ENCODE peak calls at places on chromosomes 6 and 20, in four cellular contexts. N is GM12892, H is K562, A is breast epithelium. T is an unnamed sample.

GRCh38 chr20:32943490-32944052 is 60.7 kb downstream of the SUN5 start:
- DNase-seq in N (no peak), H (no peak), A (no peak), T (no peak)

GRCh38 chr6:146028250-146028789 is 542 bp upstream of the GRM1 start:
- DNase-seq in N (no peak), A (no peak), H (peak; percentile 69), T (peak; percentile 55)

GRCh38 chr6:23505021-23505420 is 621.0 kb upstream of the NRSN1 start:
- DNase-seq in N (no peak), A (no peak), H (no peak), T (no peak)

GRCh38 chr6:33590531-33591198 is 10.6 kb upstream of the BAK1 start:
- DNase-seq in H (no peak), N (no peak), A (no peak), T (peak; percentile 51)

GRCh38 chr6:4133941-4134838 is 1.2 kb downstream of the ECI2 start:
- DNase-seq in H (peak; percentile 52), N (no peak), A (no peak), T (peak; percentile 30)

GRCh38 chr6:125985967-125986294 is 409 bp upstream of the TRMT11 start:
- DNase-seq in N (no peak), H (no peak), A (no peak), T (no peak)

GRCh38 chr6:2738373-2738979 is 12.2 kb downstream of the MYLK4 start:
- DNase-seq in A (no peak), H (peak; percentile 69), N (no peak), T (peak; percentile 55)

GRCh38 chr20:20064303-20064702 is 12.0 kb downstream of the CFAP61 start:
- DNase-seq in N (no peak), A (no peak), H (no peak), T (no peak)

GRCh38 chr6:44234101-44235090 is 11.0 kb downstream of the SLC29A1 start:
- DNase-seq in N (no peak), A (peak; percentile 70), H (peak; percentile 85), T (peak; percentile 65)

GRCh38 chr6:37451411-37452273 is 18.6 kb downstream of the CMTR1 start:
- DNase-seq in A (no peak), N (no peak), H (no peak), T (no peak)

GRCh38 chr20:35283441-35284266 is 918 bp downstream of the EIF6 start:
- DNase-seq in N (no peak), A (no peak), H (peak; percentile 43), T (no peak)

GRCh38 chr6:133632206-133632605 is 256.7 kb upstream of the TCF21 start:
- DNase-seq in A (no peak), H (no peak), N (no peak), T (no peak)

GRCh38 chr6:49506569-49507111 is 6.9 kb downstream of the GLYATL3 start:
- DNase-seq in H (no peak), N (no peak), A (no peak), T (no peak)

GRCh38 chr6:118843685-118844390 is 50.1 kb upstream of the ASF1A start:
- DNase-seq in N (peak; percentile 23), H (no peak), A (no peak), T (no peak)

GRCh38 chr6:113381957-113382356 is 475.2 kb upstream of the MARCKS start:
- DNase-seq in N (no peak), H (no peak), A (no peak), T (peak; percentile 69)

GRCh38 chr6:55023231-55023630 is 151.1 kb upstream of the HCRTR2 start:
- DNase-seq in H (no peak), N (no peak), A (no peak), T (no peak)

GRCh38 chr6:100475554-100476325 is 11.0 kb upstream of the SIM1 start:
- DNase-seq in H (no peak), N (no peak), A (no peak), T (no peak)

GRCh38 chr6:53107091-53107490 is 41.5 kb downstream of the GCM1 start:
- DNase-seq in H (no peak), N (no peak), A (no peak), T (no peak)

GRCh38 chr6:166413491-166413951 is 30.8 kb upstream of the MPC1 start:
- DNase-seq in N (no peak), H (no peak), A (no peak), T (no peak)

GRCh38 chr6:72622094-72622540 is 253 bp downstream of the KCNQ5 start:
- DNase-seq in A (no peak), H (peak; percentile 49), N (peak; percentile 39), T (peak; percentile 35)

GRCh38 chr20:52192296-52193007 is 873 bp upstream of the ZFP64 start:
- DNase-seq in H (peak; percentile 71), N (no peak), A (no peak), T (no peak)

GRCh38 chr20:44212792-44213191 is 2.2 kb upstream of the OSER1 start:
- DNase-seq in A (no peak), N (no peak), H (no peak), T (no peak)

GRCh38 chr6:113630738-113631535 is 226.2 kb upstream of the MARCKS start:
- DNase-seq in A (no peak), N (no peak), H (no peak), T (no peak)

GRCh38 chr20:61161649-61162210 is 90.3 kb upstream of the CDH4 start:
- DNase-seq in A (no peak), H (no peak), N (no peak), T (no peak)

GRCh38 chr6:24274441-24275083 is 83.3 kb downstream of the DCDC2 start:
- DNase-seq in A (no peak), H (peak; percentile 27), N (no peak), T (no peak)

GRCh38 chr20:12555369-12555768 is 453.4 kb upstream of the SPTLC3 start:
- DNase-seq in A (no peak), N (no peak), H (no peak), T (no peak)

GRCh38 chr6:99348823-99349619 is 453 bp downstream of the FAXC start:
- DNase-seq in A (no peak), N (no peak), H (no peak), T (no peak)

GRCh38 chr6:167679791-167680604 is 146.7 kb upstream of the AFDN start:
- DNase-seq in A (no peak), N (no peak), H (no peak), T (no peak)

DNA sequence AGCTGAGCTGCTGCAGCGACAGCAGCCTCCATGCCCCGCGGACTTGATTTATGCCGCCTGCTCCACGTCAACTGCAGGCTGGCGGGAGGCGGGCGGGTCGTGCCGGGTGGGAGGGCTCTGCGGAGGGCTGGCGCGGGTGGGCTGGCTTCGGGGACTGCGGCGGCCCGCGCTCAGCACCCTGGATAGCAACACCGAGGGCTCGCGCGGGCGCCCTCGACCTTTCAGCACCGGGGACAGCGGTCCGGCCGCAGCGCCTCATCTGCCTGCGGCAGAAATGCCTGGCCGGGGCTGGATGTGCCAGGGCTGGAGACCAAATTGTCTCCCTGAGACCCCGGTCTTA is 792 bp downstream of the SNAP25 start:
- DNase-seq in N (peak; percentile 40), A (peak; percentile 61), H (peak; percentile 57), T (peak; percentile 69)
- TF ChIP-seq POLR2AphosphoS5 in N (no peak), A (no peak), H (no peak), T (no peak)

DNA sequence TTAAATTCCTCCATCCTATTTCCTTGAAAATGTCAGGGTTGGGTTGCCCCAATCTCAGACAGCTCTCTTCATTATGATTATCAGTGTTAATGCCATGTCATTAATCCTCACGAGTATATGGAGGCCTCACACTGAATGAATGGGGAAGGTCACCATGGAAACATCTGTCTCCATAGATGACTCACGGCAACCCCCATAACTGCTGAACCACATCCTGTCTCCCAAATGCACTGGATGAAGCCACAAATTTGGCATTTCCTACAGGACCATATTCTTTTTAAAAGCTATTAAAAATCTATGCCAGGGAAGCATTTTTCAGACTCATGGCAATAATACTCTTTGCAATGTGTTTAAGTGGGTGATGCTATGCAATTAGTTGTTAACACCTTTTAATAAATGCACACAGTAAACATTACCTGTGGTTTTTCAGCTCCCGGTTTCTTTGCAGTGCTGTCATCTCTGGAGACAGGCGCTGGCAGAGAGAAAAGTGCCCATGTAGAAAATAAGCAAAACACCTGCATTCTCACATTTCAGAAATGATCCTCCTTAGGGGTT is 80.1 kb upstream of the PTPRK start:
- DNase-seq in N (no peak), A (no peak), H (no peak), T (no peak)
- TF ChIP-seq POLR2AphosphoS5 in N (no peak), A (no peak), H (no peak), T (no peak)

DNA sequence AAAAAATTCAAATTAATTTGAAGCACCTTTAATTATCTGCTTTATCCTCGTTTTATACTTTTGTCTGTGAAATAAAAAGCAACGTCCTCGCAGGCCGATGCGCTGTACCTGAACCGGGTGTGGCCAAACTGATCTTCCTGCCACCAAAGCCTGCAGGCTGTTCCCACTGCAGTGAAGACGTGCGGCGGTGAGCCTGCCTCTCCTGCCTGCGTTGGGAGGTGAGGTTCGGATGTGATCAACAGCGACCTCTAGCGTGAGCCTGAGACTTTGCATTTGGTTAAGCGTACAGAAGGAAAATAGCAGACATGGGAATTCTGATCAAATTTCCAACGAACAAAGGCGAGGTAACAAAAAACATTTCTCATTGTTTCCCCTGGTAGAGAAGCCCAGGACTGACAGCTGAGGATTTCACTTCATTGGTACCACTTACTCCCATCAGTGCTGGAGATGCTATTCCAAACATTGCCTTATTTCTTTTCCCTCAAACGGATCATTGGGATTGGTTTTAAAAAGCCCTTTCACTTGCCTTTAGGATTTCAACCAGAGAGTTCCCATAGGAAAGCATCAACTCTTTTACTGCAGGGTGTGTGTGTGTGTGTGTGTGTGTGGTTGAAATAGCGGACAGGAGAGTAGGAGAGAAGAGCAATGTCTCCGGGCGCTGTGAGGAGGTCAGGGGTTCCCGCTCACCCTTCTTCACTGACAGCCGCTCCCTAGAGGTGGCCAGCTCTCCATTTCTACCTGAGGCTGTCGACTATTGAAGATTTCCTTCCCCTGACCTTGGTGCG is 56.6 kb upstream of the CCN6 start:
- DNase-seq in A (peak; percentile 83), N (peak; percentile 17), H (peak; percentile 67), T (peak; percentile 82)
- TF ChIP-seq POLR2AphosphoS5 in A (peak; percentile 67), N (no peak), H (no peak), T (no peak)

GRCh38 chr20:3768342-3769130 is 983 bp upstream of the ADISSP start:
- DNase-seq in H (peak; percentile 63), N (peak; percentile 75), A (peak; percentile 65), T (peak; percentile 63)
- TF ChIP-seq POLR2AphosphoS5 in H (no peak), N (no peak), A (no peak), T (peak; percentile 11)

DNA sequence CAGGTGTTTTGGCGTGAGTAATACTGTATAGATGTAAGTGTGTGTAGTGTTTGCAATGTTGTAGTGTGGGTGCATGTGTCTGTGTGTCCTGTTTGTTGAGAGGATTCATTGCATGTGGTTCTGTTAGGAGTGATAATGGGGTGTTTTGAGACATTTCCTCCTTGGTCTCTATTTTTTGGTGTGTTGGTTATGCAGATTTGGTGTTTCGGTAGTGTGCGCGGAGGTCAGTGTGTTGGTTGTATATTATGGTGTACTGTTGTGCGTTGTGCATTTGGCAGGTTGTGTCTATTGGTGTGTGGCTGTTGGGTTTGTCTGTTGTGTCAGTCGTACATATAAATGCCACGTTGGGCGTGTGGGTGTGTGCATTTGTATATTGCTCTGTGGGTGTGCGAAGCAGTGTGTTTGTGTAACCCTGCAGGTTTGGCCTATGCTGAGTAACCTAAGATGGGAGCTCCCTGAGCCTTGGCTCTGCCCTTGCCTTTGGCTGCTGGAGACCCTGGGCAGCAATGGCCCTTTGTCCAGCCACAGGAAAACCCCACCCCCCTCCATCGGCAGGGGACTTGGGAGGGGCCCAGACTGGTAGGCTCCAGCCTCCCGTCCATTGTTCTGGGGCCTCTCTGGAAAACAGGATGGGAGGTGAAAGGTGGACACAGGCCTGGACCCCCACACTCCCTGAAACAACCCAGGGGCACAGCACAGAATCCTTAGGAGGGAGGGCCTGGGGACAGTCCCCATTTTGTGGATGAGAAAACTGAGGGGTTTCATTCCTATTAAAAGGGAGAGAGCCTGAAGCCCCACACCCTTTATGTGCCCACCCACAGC is 10.3 kb upstream of the ID1 start:
- DNase-seq in H (no peak), A (no peak), N (no peak), T (peak; percentile 31)
- TF ChIP-seq POLR2AphosphoS5 in H (no peak), A (no peak), N (no peak), T (no peak)

GRCh38 chr20:53622247-53623114 is 28.8 kb upstream of the ZNF217 start:
- DNase-seq in H (no peak), A (no peak), N (no peak), T (peak; percentile 26)
- TF ChIP-seq POLR2AphosphoS5 in H (no peak), A (no peak), N (no peak), T (no peak)

T was measured in stomach.